ENCODE peak calls at places on chromosome 1, in four cellular contexts. J is CD4-positive, CD25-positive, alpha-beta regulatory T cell; W is GM23248; P is mesendoderm. U is an unnamed sample. For H3K4me1, the result is how much of the 10 kb centered on the place peaks cover.

GRCh38 chr1:37919277-37919676 is 27.6 kb downstream of the INPP5B start:
- DNase-seq in J (peak), P (peak), W (peak), U (no peak)

GRCh38 chr1:234655328-234656069 is 45.5 kb upstream of the IRF2BP2 start:
- DNase-seq in J (no peak), W (no peak), P (peak), U (no peak)

GRCh38 chr1:43706598-43707190 is 642 bp upstream of the ST3GAL3 start:
- DNase-seq in J (no peak), W (peak), P (peak), U (no peak)

GRCh38 chr1:203044546-203044975 is 18.3 kb downstream of the PPFIA4 start:
- DNase-seq in W (no peak), P (no peak), J (no peak), U (no peak)

GRCh38 chr1:24805534-24806301 is 60.5 kb downstream of the CLIC4 start:
- DNase-seq in W (peak), J (no peak), P (no peak), U (peak)

GRCh38 chr1:159775716-159776115 is 5.0 kb upstream of the DUSP23 start:
- DNase-seq in J (no peak), P (no peak), W (peak), U (no peak)

GRCh38 chr1:39258146-39258924 is 53.8 kb downstream of the MACF1 start:
- DNase-seq in P (peak), J (peak), W (peak), U (peak)

GRCh38 chr1:233172201-233172600 is 123.3 kb downstream of the PCNX2 start:
- DNase-seq in P (peak), J (peak), W (peak), U (no peak)

GRCh38 chr1:185933580-185933979 is 199.4 kb downstream of the HMCN1 start:
- DNase-seq in J (no peak), W (no peak), P (no peak), U (no peak)

GRCh38 chr1:156079762-156080597 is 2.3 kb downstream of the MEX3A start:
- DNase-seq in P (no peak), J (no peak), W (no peak), U (no peak)

GRCh38 chr1:156076609-156077429 is 5.4 kb downstream of the MEX3A start:
- DNase-seq in J (no peak), P (no peak), W (no peak), U (no peak)

GRCh38 chr1:156080598-156081173 is 1.6 kb downstream of the MEX3A start:
- DNase-seq in W (no peak), J (no peak), P (no peak), U (no peak)

GRCh38 chr1:156077430-156077760 is 4.9 kb downstream of the MEX3A start:
- DNase-seq in W (no peak), P (no peak), J (no peak), U (no peak)

GRCh38 chr1:156078728-156079127 is 3.5 kb downstream of the MEX3A start:
- DNase-seq in J (no peak), P (no peak), W (no peak), U (no peak)
- H3K4me1 ChIP-seq in J (under half), P (under half), W (under half), U (under half)

DNA sequence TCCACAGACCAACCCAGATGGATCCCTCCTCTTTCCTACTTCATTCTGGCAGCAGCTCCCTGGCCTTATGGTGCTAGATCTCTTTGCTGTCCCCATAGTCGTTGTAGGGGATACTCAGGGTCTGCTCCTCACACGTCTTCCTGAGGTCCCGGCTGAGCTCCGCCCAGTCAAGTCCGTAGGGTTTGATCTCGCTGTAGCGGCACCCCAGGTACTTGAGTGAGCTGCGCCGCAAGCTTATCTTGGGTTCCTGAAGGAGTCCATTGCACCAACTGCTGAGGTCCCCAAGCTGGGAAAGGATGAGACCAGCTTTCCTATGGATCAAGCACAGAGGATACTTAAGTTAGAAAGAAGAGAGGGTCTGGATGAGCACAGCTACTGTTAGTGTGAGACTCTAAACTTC is 300.3 kb downstream of the ASTN1 start:
- DNase-seq in J (no peak), P (no peak), W (no peak), U (no peak)
- H3K4me1 ChIP-seq in J (under half), P (under half), W (under half), U (under half)

GRCh38 chr1:204477036-204477740 is 17.4 kb downstream of the PIK3C2B start:
- DNase-seq in W (no peak), J (no peak), P (no peak), U (no peak)

GRCh38 chr1:204475651-204476432 is 18.8 kb downstream of the PIK3C2B start:
- DNase-seq in P (no peak), J (no peak), W (no peak), U (no peak)

GRCh38 chr1:204478921-204479320 is 15.7 kb downstream of the PIK3C2B start:
- DNase-seq in J (no peak), W (no peak), P (no peak), U (no peak)

GRCh38 chr1:204478166-204478899 is 16.3 kb downstream of the PIK3C2B start:
- DNase-seq in P (no peak), W (no peak), J (no peak), U (no peak)

GRCh38 chr1:204476563-204476962 is 18.0 kb downstream of the PIK3C2B start:
- DNase-seq in W (no peak), P (no peak), J (no peak), U (no peak)
- H3K4me1 ChIP-seq in W (under half), P (under half), J (under half), U (under half)

DNA sequence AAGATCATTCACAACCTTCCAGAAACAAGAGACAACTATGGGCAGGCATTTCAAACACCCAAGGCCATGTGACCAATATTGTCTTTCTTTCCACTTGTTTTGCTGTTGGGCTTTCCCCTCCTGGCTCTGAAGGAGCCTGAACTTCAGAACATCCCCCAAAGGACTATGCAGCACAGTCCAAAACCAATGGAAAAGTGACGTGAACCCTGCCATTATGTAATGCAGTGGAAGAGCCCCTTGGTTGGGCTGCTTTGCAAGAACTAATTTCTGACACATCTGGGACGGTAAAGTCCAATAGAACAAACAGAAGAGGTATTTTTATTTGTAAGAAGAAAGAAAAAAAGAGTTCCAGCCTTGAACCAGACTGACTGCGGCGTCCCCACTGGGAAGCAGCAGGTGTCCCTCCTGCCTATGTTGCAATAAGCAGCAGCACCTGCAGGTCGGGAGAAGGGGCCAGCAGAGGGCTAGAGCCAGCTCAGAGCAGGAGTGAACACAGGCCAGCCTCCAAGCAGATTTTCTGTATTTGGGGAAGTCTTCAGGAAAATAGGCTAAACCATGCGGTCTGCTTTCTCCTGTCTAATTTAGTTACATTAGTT is 116.7 kb downstream of the CDC7 start:
- DNase-seq in J (no peak), W (no peak), P (peak), U (no peak)
- H3K4me1 ChIP-seq in J (under half), W (under half), P (under half), U (under half)

DNA sequence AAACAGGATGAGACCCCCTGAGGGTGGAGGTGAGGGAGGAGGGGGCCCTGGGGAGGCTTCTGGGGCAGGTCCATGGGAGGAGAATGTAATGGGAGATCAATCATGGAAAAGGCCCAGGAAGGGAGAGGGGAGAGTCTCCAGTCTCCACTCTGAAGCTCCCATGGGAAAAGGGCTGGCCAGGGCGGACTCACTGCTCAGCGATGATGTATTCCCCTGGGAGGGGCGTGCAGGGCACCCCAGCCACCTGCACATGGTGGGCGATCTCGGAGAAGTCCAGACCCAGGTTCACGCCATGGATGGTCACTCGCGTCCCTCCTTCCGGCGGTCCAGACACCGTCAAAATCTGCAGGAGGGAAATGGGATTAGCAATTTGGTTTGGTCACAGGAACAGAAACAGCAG is 149.6 kb upstream of the CD34 start:
- DNase-seq in P (peak), W (no peak), J (no peak), U (no peak)
- H3K4me1 ChIP-seq in P (under half), W (under half), J (under half), U (under half)

GRCh38 chr1:90964444-90965035 is 57.3 kb downstream of the ZNF644 start:
- DNase-seq in P (peak), W (peak), J (peak), U (no peak)

GRCh38 chr1:90959352-90960206 is 62.3 kb downstream of the ZNF644 start:
- DNase-seq in P (no peak), J (no peak), W (peak), U (no peak)

GRCh38 chr1:90963236-90963635 is 58.6 kb downstream of the ZNF644 start:
- DNase-seq in P (no peak), W (no peak), J (no peak), U (no peak)

GRCh38 chr1:90969241-90969640 is 52.6 kb downstream of the ZNF644 start:
- DNase-seq in J (no peak), P (no peak), W (no peak), U (no peak)

GRCh38 chr1:90963651-90964050 is 58.2 kb downstream of the ZNF644 start:
- DNase-seq in J (no peak), P (no peak), W (no peak), U (no peak)
- H3K4me1 ChIP-seq in J (under half), P (under half), W (under half), U (under half)

GRCh38 chr1:47711211-47711847 is 273.5 kb downstream of the FOXD2 start:
- DNase-seq in W (no peak), P (no peak), J (no peak), U (no peak)

GRCh38 chr1:47713333-47713953 is 275.6 kb downstream of the FOXD2 start:
- DNase-seq in J (no peak), W (no peak), P (no peak), U (no peak)

GRCh38 chr1:47711848-47712492 is 274.1 kb downstream of the FOXD2 start:
- DNase-seq in P (no peak), W (no peak), J (no peak), U (no peak)

GRCh38 chr1:47713960-47714359 is 276.1 kb downstream of the FOXD2 start:
- DNase-seq in J (no peak), W (no peak), P (no peak), U (no peak)

DNA sequence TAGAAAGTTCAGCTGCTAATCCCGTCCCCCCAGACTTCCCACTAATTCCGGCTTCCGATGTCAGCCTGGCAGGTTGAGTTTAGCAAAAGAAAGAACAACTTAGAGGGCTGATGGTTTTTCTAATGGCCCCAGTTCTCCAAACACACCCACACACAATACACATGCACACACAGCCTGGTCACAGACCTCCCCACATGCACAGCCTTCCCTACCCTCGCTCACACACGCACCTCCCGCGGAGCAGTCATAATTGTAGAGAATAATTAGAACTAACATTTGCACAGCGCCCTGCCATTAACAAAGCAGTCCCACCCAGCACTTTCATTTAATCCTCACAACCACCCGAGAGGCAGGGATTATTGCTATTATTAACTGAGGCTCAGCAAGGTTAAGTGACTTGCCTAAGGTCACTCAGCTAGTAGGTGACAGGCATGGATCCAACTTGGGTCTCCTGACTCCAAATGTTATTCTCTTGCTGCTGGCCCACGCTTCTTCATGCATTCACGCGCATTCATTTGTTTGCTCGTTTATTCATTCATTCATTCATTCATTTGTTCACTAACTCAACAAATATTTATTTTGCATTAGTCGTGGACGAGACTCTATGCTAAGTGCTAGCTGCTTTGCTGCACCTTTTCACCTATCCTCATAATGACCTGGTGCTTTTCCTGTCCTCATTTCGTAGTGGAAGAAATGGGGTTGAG is 274.9 kb downstream of the FOXD2 start:
- DNase-seq in P (no peak), W (no peak), J (no peak), U (no peak)
- H3K4me1 ChIP-seq in P (under half), W (under half), J (under half), U (under half)